ENCODE peak calls at places on chromosomes 2 and 18, in six cellular contexts. M is NCI-H1048; V is stimulated activated CD4-positive, alpha-beta T cell treated with anti-CD3 and anti-CD28 coated beads, TNF-alpha, amount 100 ng/mL, for 1 hour; P is SW 1271; Z is omental fat pad; C is A549. G is an unnamed sample.

GRCh38 chr2:55168221-55169154 is 63.6 kb downstream of the CLHC1 start:
- DNase-seq in M (peak; percentile 3), V (no peak), P (no peak), Z (no peak), C (peak; percentile 77), G (no peak)

GRCh38 chr2:137262600-137262999 is 497.3 kb downstream of the THSD7B start:
- DNase-seq in M (no peak), V (no peak), P (no peak), Z (no peak), C (no peak), G (no peak)

GRCh38 chr18:72086421-72086820 is 457.7 kb downstream of the CBLN2 start:
- DNase-seq in M (no peak), V (no peak), P (no peak), Z (no peak), C (peak; percentile 32), G (no peak)

GRCh38 chr18:48831113-48831759 is 119.5 kb downstream of the SMAD7 start:
- DNase-seq in M (no peak), V (no peak), P (no peak), Z (peak; percentile 9), C (no peak), G (no peak)

GRCh38 chr18:3138274-3138975 is 81.3 kb downstream of the MYOM1 start:
- DNase-seq in M (no peak), V (no peak), P (no peak), Z (no peak), C (no peak), G (no peak)

GRCh38 chr18:39571511-39571910 is 2005.9 kb upstream of the CELF4 start:
- DNase-seq in M (no peak), V (no peak), P (no peak), Z (no peak), C (peak; percentile 9), G (no peak)

GRCh38 chr2:42622943-42623676 is 54.7 kb downstream of the MTA3 start:
- DNase-seq in M (no peak), V (no peak), P (no peak), Z (no peak), C (peak; percentile 29), G (no peak)

GRCh38 chr18:3219621-3220335 is at the start of gene MYOM1:
- DNase-seq in M (no peak), V (no peak), P (no peak), Z (no peak), C (no peak), G (no peak)

GRCh38 chr2:209387389-209387788 is 36.5 kb upstream of the MAP2 start:
- DNase-seq in M (no peak), V (no peak), P (no peak), Z (no peak), C (no peak), G (no peak)

GRCh38 chr18:7521226-7521856 is 45.8 kb upstream of the PTPRM start:
- DNase-seq in M (no peak), V (no peak), P (no peak), Z (no peak), C (no peak), G (no peak)

GRCh38 chr2:71216501-71216900 is 10.4 kb downstream of the PAIP2B start:
- DNase-seq in M (no peak), V (no peak), P (no peak), Z (no peak), C (no peak), G (no peak)

GRCh38 chr2:238947920-238948710 is 100.2 kb downstream of the TWIST2 start:
- DNase-seq in M (no peak), V (no peak), P (peak; percentile 84), Z (peak; percentile 14), C (peak; percentile 59), G (no peak)

GRCh38 chr18:50429207-50429948 is 54.5 kb downstream of the SKA1 start:
- DNase-seq in M (no peak), V (no peak), P (no peak), Z (no peak), C (peak; percentile 5), G (no peak)

GRCh38 chr2:219368690-219369108 is 19.0 kb downstream of the DNPEP start:
- DNase-seq in M (no peak), V (no peak), P (no peak), Z (no peak), C (peak; percentile 38), G (no peak)

GRCh38 chr2:216316743-216317142 is 55.5 kb downstream of the MARCHF4 start:
- DNase-seq in M (no peak), V (no peak), P (peak; percentile 52), Z (no peak), C (peak; percentile 83), G (peak; percentile 11)

GRCh38 chr2:133765693-133766092 is 197.4 kb upstream of the NCKAP5 start:
- DNase-seq in M (no peak), V (no peak), P (no peak), Z (no peak), C (peak; percentile 58), G (no peak)

GRCh38 chr2:68429311-68429826 is 37.7 kb downstream of the FBXO48 start:
- DNase-seq in M (no peak), V (no peak), P (no peak), Z (no peak), C (no peak), G (no peak)

GRCh38 chr2:175396696-175397095 is 215.2 kb upstream of the ATP5MC3 start:
- DNase-seq in M (no peak), V (no peak), P (no peak), Z (no peak), C (no peak), G (no peak)

GRCh38 chr2:38377501-38378258 is 607 bp upstream of the ATL2 start:
- DNase-seq in M (peak; percentile 86), V (no peak), P (no peak), Z (no peak), C (peak; percentile 17), G (peak; percentile 30)

GRCh38 chr2:236109061-236109460 is 59.1 kb downstream of the GBX2 start:
- DNase-seq in M (no peak), V (no peak), P (no peak), Z (no peak), C (no peak), G (no peak)

GRCh38 chr2:185291035-185291647 is 447.5 kb upstream of the FSIP2 start:
- DNase-seq in M (no peak), V (no peak), P (peak; percentile 10), Z (no peak), C (peak; percentile 41), G (peak; percentile 5)

GRCh38 chr2:43084699-43085091 is 141.7 kb downstream of the ZFP36L2 start:
- DNase-seq in M (no peak), V (no peak), P (no peak), Z (no peak), C (no peak), G (no peak)

GRCh38 chr2:170969872-170970271 is 40.8 kb downstream of the GORASP2 start:
- DNase-seq in M (no peak), V (no peak), P (no peak), Z (no peak), C (no peak), G (no peak)

GRCh38 chr2:65076345-65076710 is 20.1 kb downstream of the CEP68 start:
- DNase-seq in M (no peak), V (no peak), P (no peak), Z (no peak), C (no peak), G (no peak)

GRCh38 chr18:28412521-28412920 is 235.6 kb upstream of the CDH2 start:
- DNase-seq in M (no peak), V (no peak), P (no peak), Z (no peak), C (no peak), G (no peak)

GRCh38 chr18:42931501-42931900 is 184.0 kb downstream of the RIT2 start:
- DNase-seq in M (no peak), V (no peak), P (peak; percentile 10), Z (no peak), C (no peak), G (no peak)

GRCh38 chr2:30826481-30826880 is 19.2 kb upstream of the CAPN13 start:
- DNase-seq in M (no peak), V (no peak), P (no peak), Z (no peak), C (no peak), G (no peak)

GRCh38 chr18:79965119-79965902 is 868 bp downstream of the HSBP1L1 start:
- DNase-seq in M (no peak), V (no peak), P (peak; percentile 46), Z (peak; percentile 21), C (peak; percentile 69), G (no peak)

GRCh38 chr2:178331474-178332431 is 119.2 kb downstream of the PRKRA start:
- DNase-seq in M (no peak), V (no peak), P (no peak), Z (no peak), C (no peak), G (no peak)

GRCh38 chr2:160695402-160696060 is 201.9 kb upstream of the RBMS1 start:
- DNase-seq in M (no peak), V (no peak), P (no peak), Z (no peak), C (no peak), G (no peak)

GRCh38 chr2:47638430-47638829 is 144.5 kb upstream of the MSH6 start:
- DNase-seq in M (no peak), V (no peak), P (no peak), Z (no peak), C (no peak), G (no peak)

GRCh38 chr2:37340637-37341036 is 3.8 kb upstream of the QPCT start:
- DNase-seq in M (no peak), V (no peak), P (no peak), Z (no peak), C (no peak), G (no peak)

GRCh38 chr2:72925328-72925943 is 8.1 kb downstream of the EMX1 start:
- DNase-seq in M (no peak), V (no peak), P (no peak), Z (no peak), C (no peak), G (no peak)

GRCh38 chr2:70132244-70133126 is 45.2 kb downstream of the PCBP1 start:
- DNase-seq in M (no peak), V (no peak), P (no peak), Z (no peak), C (peak; percentile 68), G (no peak)

GRCh38 chr2:28588231-28588725 is 92.4 kb downstream of the PLB1 start:
- DNase-seq in M (no peak), V (no peak), P (no peak), Z (no peak), C (no peak), G (no peak)

GRCh38 chr18:55250729-55251128 is 291.5 kb upstream of the CCDC68 start:
- DNase-seq in M (no peak), V (no peak), P (no peak), Z (no peak), C (no peak), G (no peak)

GRCh38 chr2:16716051-16716450 is 50.4 kb upstream of the CYRIA start:
- DNase-seq in M (no peak), V (no peak), P (no peak), Z (no peak), C (no peak), G (no peak)